ENCODE peak calls at places on chromosome 21, in four cellular contexts. M is PC-3, T is hepatocyte, B is IMR-90. L is an unnamed sample.

GRCh38 chr21:35147439-35147838 is 98.3 kb upstream of the RUNX1 start:
- DNase-seq in M (peak), T (no peak), B (no peak), L (peak)

GRCh38 chr21:27248791-27249190 is 281.9 kb upstream of the ADAMTS5 start:
- DNase-seq in M (no peak), T (no peak), B (peak), L (no peak)

GRCh38 chr21:26565546-26565945 is 7.5 kb downstream of the CYYR1 start:
- DNase-seq in M (no peak), T (no peak), B (no peak), L (no peak)

GRCh38 chr21:45894107-45894810 is 87.3 kb upstream of the COL6A1 start:
- DNase-seq in M (peak), T (peak), B (peak), L (no peak)

GRCh38 chr21:29854795-29855194 is 85.0 kb downstream of the GRIK1 start:
- DNase-seq in M (no peak), T (no peak), B (no peak), L (no peak)

GRCh38 chr21:16117851-16118592 is 388.2 kb downstream of the USP25 start:
- DNase-seq in M (peak), T (peak), B (peak), L (no peak)

GRCh38 chr21:44865561-44866280 is 7.8 kb downstream of the PTTG1IP start:
- DNase-seq in M (peak), T (peak), B (no peak), L (no peak)

GRCh38 chr21:28229811-28230210 is 762.9 kb downstream of the LTN1 start:
- DNase-seq in M (peak), T (no peak), B (peak), L (no peak)

GRCh38 chr21:34744801-34745200 is 76.0 kb downstream of the CLIC6 start:
- DNase-seq in M (no peak), T (no peak), B (no peak), L (no peak)

GRCh38 chr21:26964379-26964778 is 2.5 kb downstream of the ADAMTS5 start:
- DNase-seq in M (no peak), T (no peak), B (peak), L (peak)

GRCh38 chr21:16644690-16645089 is 868.2 kb upstream of the CXADR start:
- DNase-seq in M (no peak), T (no peak), B (peak), L (no peak)

GRCh38 chr21:15289896-15290841 is 225.4 kb upstream of the NRIP1 start:
- DNase-seq in M (no peak), T (peak), B (no peak), L (peak)

GRCh38 chr21:33031152-33031551 is 5.4 kb downstream of the OLIG2 start:
- DNase-seq in M (no peak), T (no peak), B (no peak), L (no peak)
- H3K4me2 ChIP-seq in M (no peak), T (no peak), B (no peak), L (no peak)

DNA sequence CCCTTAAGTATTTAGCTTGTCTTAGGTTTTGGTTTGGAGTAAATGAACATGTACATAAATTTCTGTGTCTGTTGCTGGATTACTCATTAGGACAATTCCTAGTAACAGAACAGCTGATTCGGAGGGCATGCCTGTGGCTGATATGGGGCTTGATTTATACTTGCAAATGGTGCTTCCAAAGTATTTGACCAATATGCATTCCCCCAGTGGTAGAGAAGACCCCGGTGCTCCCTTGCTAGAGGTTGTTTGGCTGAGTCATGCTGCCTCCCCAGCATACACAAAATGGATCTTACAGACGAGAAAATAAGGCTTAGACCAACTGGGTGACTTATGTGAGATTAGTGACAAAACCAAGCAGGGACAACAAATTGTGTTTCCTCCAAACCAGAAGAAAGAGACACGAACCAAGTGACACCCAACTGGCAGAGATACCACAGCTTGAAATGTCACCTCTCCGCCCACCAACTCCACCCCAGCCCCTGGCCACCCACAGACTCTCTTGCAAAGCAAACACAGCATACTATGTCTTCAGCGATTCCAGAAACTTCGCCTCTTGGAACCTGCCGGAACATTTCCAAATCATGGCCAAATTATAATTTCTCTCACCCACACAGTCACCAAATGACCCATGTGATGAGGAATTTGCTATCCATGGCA is 75.9 kb upstream of the ETS2 start:
- DNase-seq in M (no peak), T (no peak), B (peak), L (peak)
- H3K4me2 ChIP-seq in M (no peak), T (no peak), B (no peak), L (no peak)

DNA sequence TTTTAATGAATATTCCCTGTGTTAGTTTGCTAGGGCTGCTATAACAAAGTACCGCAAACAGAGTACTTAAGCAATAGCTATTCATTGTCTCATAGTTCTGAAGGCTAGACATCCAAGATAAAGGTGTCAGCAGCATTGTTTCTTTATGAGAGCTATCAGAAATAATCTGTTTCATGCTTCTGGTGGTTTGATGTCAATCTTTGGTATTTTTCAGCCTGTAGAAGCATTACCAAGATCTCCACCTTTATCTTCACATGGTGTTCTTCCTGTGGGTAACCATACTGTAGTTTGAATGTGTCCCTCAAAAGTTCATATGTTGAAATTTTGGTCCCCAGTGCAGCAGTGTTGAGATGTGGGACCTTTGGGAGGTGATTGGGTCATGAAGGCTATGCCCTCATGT is 7.4 kb downstream of the RBM11 start:
- DNase-seq in M (no peak), T (no peak), B (no peak), L (no peak)
- H3K4me2 ChIP-seq in M (no peak), T (no peak), B (no peak), L (no peak)

GRCh38 chr21:42725416-42725930 is 72.1 kb downstream of the PDE9A start:
- DNase-seq in M (no peak), T (no peak), B (peak), L (no peak)

GRCh38 chr21:42722153-42722552 is 68.7 kb downstream of the PDE9A start:
- DNase-seq in M (no peak), T (no peak), B (no peak), L (no peak)

GRCh38 chr21:42724226-42724920 is 71.0 kb downstream of the PDE9A start:
- DNase-seq in M (peak), T (peak), B (peak), L (no peak)

GRCh38 chr21:42722808-42723470 is 69.5 kb downstream of the PDE9A start:
- DNase-seq in M (no peak), T (no peak), B (no peak), L (no peak)

DNA sequence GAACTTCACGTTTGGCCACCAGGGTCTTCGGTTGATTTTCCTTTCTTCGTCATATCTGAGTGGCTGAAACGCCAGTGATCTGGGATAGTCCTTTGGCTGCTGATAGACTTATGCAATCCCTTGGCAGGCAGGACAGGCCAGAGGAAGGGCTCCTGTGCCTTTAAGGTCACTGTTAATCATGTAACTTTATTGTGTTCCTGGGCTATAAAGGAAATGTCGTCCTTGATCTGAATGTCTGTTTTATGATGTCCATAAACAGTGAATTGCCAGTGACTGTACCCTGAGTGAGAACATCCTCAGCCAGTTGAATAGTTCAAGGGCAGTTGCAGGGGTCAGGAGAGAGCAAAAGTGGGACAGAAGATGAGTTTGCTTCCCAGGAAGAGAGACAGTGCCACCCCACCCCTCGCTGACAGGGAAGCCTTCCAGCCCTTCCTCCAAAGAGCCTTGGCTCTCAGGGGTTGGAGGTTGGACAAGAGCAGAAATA is 68.0 kb downstream of the PDE9A start:
- DNase-seq in M (peak), T (peak), B (no peak), L (no peak)
- H3K4me2 ChIP-seq in M (peak), T (peak), B (no peak), L (no peak)

DNA sequence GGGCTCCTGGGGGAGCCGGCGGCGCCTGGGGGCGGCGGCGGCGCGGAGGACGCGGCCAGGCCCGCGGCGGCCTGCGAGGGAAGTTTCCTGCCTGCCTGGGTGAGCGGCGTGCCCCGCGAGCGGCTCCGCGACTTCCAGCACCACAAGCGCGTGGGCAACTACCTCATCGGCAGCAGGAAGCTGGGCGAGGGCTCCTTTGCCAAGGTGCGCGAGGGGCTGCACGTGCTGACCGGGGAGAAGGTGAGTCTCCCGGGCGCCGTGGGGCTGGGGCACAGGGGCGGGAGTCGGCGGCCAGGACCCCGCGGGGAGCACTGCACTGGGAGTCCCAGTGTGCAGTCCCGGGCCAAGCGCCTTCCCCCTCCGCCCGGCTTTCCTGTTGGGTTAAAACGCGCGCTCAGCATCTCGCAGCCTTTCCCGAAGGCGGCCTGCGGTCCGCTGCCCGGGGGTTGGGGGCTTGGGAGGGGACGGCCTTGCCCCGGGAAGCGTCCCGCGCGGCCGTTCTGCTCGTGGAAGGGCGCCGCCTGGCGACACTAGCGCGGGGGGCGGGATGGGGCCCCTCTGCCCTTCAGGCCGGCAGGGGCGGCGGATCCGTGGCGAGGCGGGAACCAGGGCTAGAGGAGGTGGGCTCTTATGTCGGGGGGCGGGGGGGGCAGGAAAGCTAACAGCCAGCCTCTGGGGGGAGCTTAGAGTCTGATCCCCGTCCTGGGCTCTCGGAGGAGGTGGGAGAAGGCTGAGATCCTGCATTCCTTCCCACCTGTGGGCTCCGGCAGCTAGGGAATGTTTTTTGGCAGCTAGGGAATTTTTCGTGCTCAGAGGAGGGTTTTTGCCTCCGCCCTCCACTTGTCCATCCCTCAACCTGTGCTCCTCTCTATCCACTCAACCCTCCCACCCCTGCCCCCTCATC is 1.1 kb downstream of the HUNK start:
- DNase-seq in M (peak), T (peak), B (peak), L (peak)
- H3K4me2 ChIP-seq in M (no peak), T (peak), B (peak), L (peak)

DNA sequence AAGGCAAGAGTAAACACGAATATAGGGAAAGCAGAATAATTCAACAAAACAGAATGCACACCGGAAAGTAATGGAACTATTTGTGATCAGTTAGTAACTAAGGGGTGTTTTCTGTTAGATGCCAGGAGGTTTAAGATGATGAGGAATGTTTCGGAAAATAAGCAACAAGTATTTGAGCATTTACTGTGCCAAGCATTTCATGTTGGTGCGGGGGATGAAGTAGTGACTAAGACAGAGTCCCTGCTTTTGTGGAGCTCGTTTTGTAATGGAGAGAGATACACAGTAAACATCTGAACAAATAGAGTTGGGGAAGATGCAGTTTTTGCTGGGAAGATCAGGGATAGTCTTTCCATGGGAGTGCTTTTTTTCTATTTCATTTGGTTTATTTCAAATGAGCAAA is 78.7 kb downstream of the DYRK1A start:
- DNase-seq in M (no peak), T (no peak), B (peak), L (no peak)
- H3K4me2 ChIP-seq in M (no peak), T (no peak), B (peak), L (no peak)

L was measured in mesendoderm.